ENCODE peak calls at places on chromosomes 16 and 17, in eight cellular contexts. E, P, X, F, H, V, A and O are unnamed samples.

GRCh38 chr17:29618272-29619065 is 4.2 kb downstream of the CORO6 start:
- DNase-seq in V (no peak), P (no peak), F (no peak), A (no peak), E (no peak), H (no peak), X (no peak), O (peak; percentile 54)

GRCh38 chr17:73643012-73643845 is 1.0 kb downstream of the SDK2 start:
- DNase-seq in E (peak; percentile 77), X (no peak), H (peak; percentile 81), V (no peak), P (peak; percentile 71), A (no peak), F (peak; percentile 6), O (peak; percentile 69)

GRCh38 chr16:71855937-71856662 is 10.3 kb downstream of the ATXN1L start:
- DNase-seq in V (no peak), A (no peak), X (no peak), E (no peak), H (no peak), F (no peak), P (no peak), O (no peak)

GRCh38 chr17:27824745-27825144 is 24.4 kb upstream of the NOS2 start:
- DNase-seq in A (no peak), V (no peak), H (no peak), P (no peak), X (no peak), F (no peak), E (no peak), O (no peak)

GRCh38 chr16:83715217-83715920 is 92.4 kb upstream of the HSBP1 start:
- DNase-seq in A (no peak), H (peak; percentile 87), F (no peak), P (no peak), E (peak; percentile 32), X (no peak), V (no peak), O (no peak)

GRCh38 chr17:56009795-56010715 is 143.2 kb upstream of the ANKFN1 start:
- DNase-seq in P (no peak), E (no peak), X (no peak), F (no peak), A (no peak), H (peak; percentile 96), V (no peak), O (peak; percentile 29)

GRCh38 chr16:15949210-15950166 is at the start of gene ABCC1:
- DNase-seq in X (peak; percentile 39), V (no peak), H (peak; percentile 48), E (no peak), P (peak; percentile 78), F (peak; percentile 48), A (no peak), O (peak; percentile 70)

GRCh38 chr16:62225675-62226074 is 189.4 kb upstream of the CDH8 start:
- DNase-seq in V (peak; percentile 20), X (no peak), P (peak; percentile 85), A (no peak), E (peak; percentile 80), H (peak; percentile 96), F (peak; percentile 3), O (peak; percentile 96)

GRCh38 chr17:40348562-40349476 is 15.7 kb downstream of the GJD3 start:
- DNase-seq in H (no peak), X (no peak), F (no peak), A (no peak), V (no peak), E (no peak), P (peak; percentile 82), O (no peak)

GRCh38 chr17:68491864-68492263 is 20.4 kb upstream of the PRKAR1A start:
- DNase-seq in E (no peak), X (peak; percentile 38), H (peak; percentile 32), V (no peak), F (no peak), A (no peak), P (peak; percentile 63), O (no peak)

GRCh38 chr17:80976718-80977117 is 14.9 kb upstream of the CHMP6 start:
- DNase-seq in V (no peak), F (no peak), H (no peak), P (no peak), E (no peak), X (no peak), A (no peak), O (no peak)

GRCh38 chr17:76356803-76357456 is 3.2 kb upstream of the PRPSAP1 start:
- DNase-seq in F (no peak), A (no peak), E (no peak), V (no peak), P (no peak), X (no peak), H (no peak), O (no peak)

GRCh38 chr17:57761887-57762286 is 16.8 kb upstream of the CCDC182 start:
- DNase-seq in H (peak; percentile 56), E (no peak), P (no peak), X (no peak), F (no peak), A (no peak), V (no peak), O (no peak)

GRCh38 chr16:71917900-71918299 is 22.6 kb downstream of the IST1 start:
- DNase-seq in F (peak; percentile 74), H (no peak), A (no peak), V (peak; percentile 72), P (no peak), X (no peak), E (no peak), O (no peak)

GRCh38 chr17:80780381-80781187 is 211.1 kb upstream of the CHMP6 start:
- DNase-seq in V (no peak), X (no peak), E (peak; percentile 41), F (no peak), A (no peak), P (no peak), H (peak; percentile 70), O (no peak)

GRCh38 chr17:74201250-74201649 is 2.2 kb upstream of the RPL38 start:
- DNase-seq in F (peak; percentile 70), A (no peak), V (no peak), H (peak; percentile 97), P (no peak), E (no peak), X (no peak), O (no peak)

GRCh38 chr17:76268015-76268749 is 3.0 kb downstream of the UBALD2 start:
- DNase-seq in P (peak; percentile 91), E (peak; percentile 93), A (no peak), V (peak; percentile 51), H (no peak), X (peak; percentile 61), F (peak; percentile 93), O (peak; percentile 87)

GRCh38 chr16:79972053-79972704 is 371.6 kb upstream of the MAF start:
- DNase-seq in P (no peak), E (no peak), H (no peak), X (no peak), V (no peak), A (no peak), F (no peak), O (no peak)

GRCh38 chr17:13182450-13182849 is 164.6 kb upstream of the ELAC2 start:
- DNase-seq in X (no peak), E (no peak), V (no peak), H (no peak), A (no peak), F (no peak), P (no peak), O (no peak)

GRCh38 chr16:68781784-68782183 is 44.7 kb downstream of the CDH1 start:
- DNase-seq in X (no peak), H (no peak), V (no peak), P (no peak), E (no peak), F (no peak), A (no peak), O (no peak)

GRCh38 chr16:68779891-68780290 is 42.8 kb downstream of the CDH1 start:
- DNase-seq in P (no peak), V (no peak), H (no peak), X (no peak), F (no peak), E (no peak), A (no peak), O (no peak)

GRCh38 chr16:68776821-68777485 is 39.9 kb downstream of the CDH1 start:
- DNase-seq in V (peak; percentile 81), F (no peak), X (no peak), P (no peak), H (no peak), A (no peak), E (no peak), O (no peak)

GRCh38 chr16:68774982-68775381 is 37.9 kb downstream of the CDH1 start:
- DNase-seq in H (no peak), P (no peak), V (no peak), E (no peak), F (no peak), X (no peak), A (no peak), O (no peak)

GRCh38 chr16:68778551-68779231 is 41.6 kb downstream of the CDH1 start:
- DNase-seq in H (no peak), E (no peak), A (no peak), P (no peak), V (no peak), X (no peak), F (no peak), O (peak; percentile 94)
- H3K27ac ChIP-seq in H (no peak overlapping the region), E (peak overlapping the region; percentile 78), A (no peak overlapping the region), P (peak overlapping the region; percentile 60), V (no peak overlapping the region), X (no peak overlapping the region), F (peak overlapping the region; percentile 22), O (peak overlapping the region; percentile 88)

GRCh38 chr17:46143827-46144236 is 49.4 kb downstream of the KANSL1 start:
- DNase-seq in A (no peak), E (no peak), V (no peak), P (no peak), X (no peak), H (no peak), F (no peak), O (no peak)
- H3K27ac ChIP-seq in A (no peak overlapping the region), E (no peak overlapping the region), V (no peak overlapping the region), P (no peak overlapping the region), X (no peak overlapping the region), H (no peak overlapping the region), F (peak overlapping the region; percentile 6), O (no peak overlapping the region)

DNA sequence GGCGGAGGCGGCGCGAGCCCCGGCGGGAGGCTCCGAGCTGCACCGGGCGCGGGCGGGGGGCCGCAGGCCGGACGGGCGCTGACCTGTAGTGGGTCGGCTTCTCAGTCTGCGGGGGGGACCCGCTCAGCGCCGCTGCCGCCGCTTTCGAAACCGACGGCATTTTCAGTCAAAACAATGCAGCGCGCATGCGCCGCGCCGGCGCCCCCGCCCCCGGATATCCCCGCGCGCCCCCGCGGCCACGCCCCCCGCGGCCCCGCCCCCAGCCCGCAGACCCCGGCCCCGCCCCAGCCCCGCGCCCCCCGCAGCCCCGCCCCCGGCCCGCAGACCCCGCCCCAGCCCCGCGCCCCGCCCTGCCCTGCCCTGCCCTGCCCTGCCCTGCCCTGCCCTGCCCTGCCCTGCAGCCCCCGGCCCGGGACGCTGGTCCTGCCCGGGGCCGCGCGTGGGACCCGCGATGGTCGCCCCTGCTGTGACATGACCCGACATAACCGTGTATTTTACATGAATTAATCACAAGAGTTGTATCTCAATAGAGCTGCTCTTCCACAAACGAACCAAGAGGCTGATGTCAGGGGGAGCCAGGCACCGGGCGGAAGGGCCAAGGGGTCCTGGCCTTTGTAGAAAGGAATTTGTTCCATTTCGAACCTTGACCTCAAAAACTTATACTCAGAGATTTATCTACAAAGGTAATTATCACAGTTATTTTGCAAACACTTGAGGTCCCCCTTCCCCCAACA is at the start of gene UNKL:
- DNase-seq in P (peak; percentile 92), E (no peak), X (peak; percentile 84), V (no peak), H (peak; percentile 77), F (peak; percentile 67), A (no peak), O (peak; percentile 64)
- H3K27ac ChIP-seq in P (peak within 1 kb of the TSS; percentile 87), E (peak within 1 kb of the TSS; percentile 90), X (peak within 1 kb of the TSS; percentile 95), V (no peak within 1 kb of the TSS), H (peak within 1 kb of the TSS; percentile 52), F (peak within 1 kb of the TSS; percentile 55), A (peak within 1 kb of the TSS; percentile 95), O (no peak within 1 kb of the TSS)

GRCh38 chr17:7459961-7460545 is 15.2 kb downstream of the CHRNB1 start:
- DNase-seq in X (no peak), P (no peak), E (no peak), F (no peak), A (no peak), H (no peak), V (no peak), O (no peak)
- H3K27ac ChIP-seq in X (no peak overlapping the region), P (no peak overlapping the region), E (peak overlapping the region; percentile 20), F (no peak overlapping the region), A (no peak overlapping the region), H (no peak overlapping the region), V (no peak overlapping the region), O (no peak overlapping the region)